ENCODE peak calls at places on chromosomes 13 and 19, in seven cellular contexts. One of them, this sample, is unnamed.

GRCh38 chr19:16002380-16002779 is 53.6 kb downstream of the OR10H4 start:
- DNase-seq in T-helper 9 cell: no peak
- DNase-seq in stimulated activated CD4-positive, alpha-beta T cell treated with anti-CD3 and anti-CD28 coated beads, Interleukin-1b, Interleukin-23, amount 100 ng/mL, for 1 hour: no peak
- DNase-seq in B cell: no peak
- DNase-seq in lung microvascular endothelial cell: no peak
- DNase-seq in activated CD4-positive, CD25-positive, alpha-beta regulatory T cell treated with anti-CD3 and anti-CD28 coated beads, Interleukin-2, amount 50 U/mL, for 16 hours: no peak
- DNase-seq in cardiac muscle cell: peak; percentile 9
- DNase-seq in this sample: no peak

GRCh38 chr19:38264486-38265212 is at the start of gene SPINT2:
- DNase-seq in lung microvascular endothelial cell: no peak
- DNase-seq in T-helper 9 cell: peak; percentile 21
- DNase-seq in activated CD4-positive, CD25-positive, alpha-beta regulatory T cell treated with anti-CD3 and anti-CD28 coated beads, Interleukin-2, amount 50 U/mL, for 16 hours: peak; percentile 2
- DNase-seq in stimulated activated CD4-positive, alpha-beta T cell treated with anti-CD3 and anti-CD28 coated beads, Interleukin-1b, Interleukin-23, amount 100 ng/mL, for 1 hour: no peak
- DNase-seq in B cell: peak; percentile 65
- DNase-seq in cardiac muscle cell: no peak
- DNase-seq in this sample: no peak

GRCh38 chr13:99960663-99961440 is 10.7 kb downstream of the ZIC5 start:
- DNase-seq in B cell: no peak
- DNase-seq in activated CD4-positive, CD25-positive, alpha-beta regulatory T cell treated with anti-CD3 and anti-CD28 coated beads, Interleukin-2, amount 50 U/mL, for 16 hours: no peak
- DNase-seq in lung microvascular endothelial cell: no peak
- DNase-seq in T-helper 9 cell: no peak
- DNase-seq in cardiac muscle cell: no peak
- DNase-seq in stimulated activated CD4-positive, alpha-beta T cell treated with anti-CD3 and anti-CD28 coated beads, Interleukin-1b, Interleukin-23, amount 100 ng/mL, for 1 hour: no peak
- DNase-seq in this sample: no peak

GRCh38 chr13:114099918-114100445 is 32.4 kb downstream of the RASA3 start:
- DNase-seq in T-helper 9 cell: no peak
- DNase-seq in activated CD4-positive, CD25-positive, alpha-beta regulatory T cell treated with anti-CD3 and anti-CD28 coated beads, Interleukin-2, amount 50 U/mL, for 16 hours: no peak
- DNase-seq in B cell: no peak
- DNase-seq in lung microvascular endothelial cell: no peak
- DNase-seq in cardiac muscle cell: peak; percentile 57
- DNase-seq in stimulated activated CD4-positive, alpha-beta T cell treated with anti-CD3 and anti-CD28 coated beads, Interleukin-1b, Interleukin-23, amount 100 ng/mL, for 1 hour: no peak
- DNase-seq in this sample: peak; percentile 81

GRCh38 chr19:4415352-4415751 is 12.9 kb downstream of the CHAF1A start:
- DNase-seq in cardiac muscle cell: peak; percentile 70
- DNase-seq in T-helper 9 cell: no peak
- DNase-seq in activated CD4-positive, CD25-positive, alpha-beta regulatory T cell treated with anti-CD3 and anti-CD28 coated beads, Interleukin-2, amount 50 U/mL, for 16 hours: no peak
- DNase-seq in stimulated activated CD4-positive, alpha-beta T cell treated with anti-CD3 and anti-CD28 coated beads, Interleukin-1b, Interleukin-23, amount 100 ng/mL, for 1 hour: no peak
- DNase-seq in lung microvascular endothelial cell: no peak
- DNase-seq in B cell: no peak
- DNase-seq in this sample: no peak

GRCh38 chr13:59750860-59751259 is 412.9 kb downstream of the DIAPH3 start:
- DNase-seq in lung microvascular endothelial cell: no peak
- DNase-seq in activated CD4-positive, CD25-positive, alpha-beta regulatory T cell treated with anti-CD3 and anti-CD28 coated beads, Interleukin-2, amount 50 U/mL, for 16 hours: no peak
- DNase-seq in stimulated activated CD4-positive, alpha-beta T cell treated with anti-CD3 and anti-CD28 coated beads, Interleukin-1b, Interleukin-23, amount 100 ng/mL, for 1 hour: no peak
- DNase-seq in B cell: no peak
- DNase-seq in cardiac muscle cell: peak; percentile 75
- DNase-seq in T-helper 9 cell: no peak
- DNase-seq in this sample: no peak

GRCh38 chr19:3524075-3524842 is 14.7 kb upstream of the TEKTIP1 start:
- DNase-seq in T-helper 9 cell: no peak
- DNase-seq in B cell: no peak
- DNase-seq in cardiac muscle cell: no peak
- DNase-seq in activated CD4-positive, CD25-positive, alpha-beta regulatory T cell treated with anti-CD3 and anti-CD28 coated beads, Interleukin-2, amount 50 U/mL, for 16 hours: no peak
- DNase-seq in lung microvascular endothelial cell: no peak
- DNase-seq in stimulated activated CD4-positive, alpha-beta T cell treated with anti-CD3 and anti-CD28 coated beads, Interleukin-1b, Interleukin-23, amount 100 ng/mL, for 1 hour: no peak
- DNase-seq in this sample: no peak

GRCh38 chr13:75978815-75979214 is 342.7 kb downstream of the LMO7 start:
- DNase-seq in B cell: no peak
- DNase-seq in activated CD4-positive, CD25-positive, alpha-beta regulatory T cell treated with anti-CD3 and anti-CD28 coated beads, Interleukin-2, amount 50 U/mL, for 16 hours: no peak
- DNase-seq in lung microvascular endothelial cell: no peak
- DNase-seq in T-helper 9 cell: no peak
- DNase-seq in cardiac muscle cell: no peak
- DNase-seq in stimulated activated CD4-positive, alpha-beta T cell treated with anti-CD3 and anti-CD28 coated beads, Interleukin-1b, Interleukin-23, amount 100 ng/mL, for 1 hour: no peak
- DNase-seq in this sample: no peak

GRCh38 chr13:24063281-24063851 is 97.2 kb upstream of the SPATA13 start:
- DNase-seq in cardiac muscle cell: peak; percentile 78
- DNase-seq in stimulated activated CD4-positive, alpha-beta T cell treated with anti-CD3 and anti-CD28 coated beads, Interleukin-1b, Interleukin-23, amount 100 ng/mL, for 1 hour: no peak
- DNase-seq in B cell: no peak
- DNase-seq in T-helper 9 cell: no peak
- DNase-seq in activated CD4-positive, CD25-positive, alpha-beta regulatory T cell treated with anti-CD3 and anti-CD28 coated beads, Interleukin-2, amount 50 U/mL, for 16 hours: no peak
- DNase-seq in lung microvascular endothelial cell: peak; percentile 44
- DNase-seq in this sample: no peak

GRCh38 chr19:53538378-53539109 is 599 bp downstream of the ZNF331 start:
- DNase-seq in B cell: no peak
- DNase-seq in cardiac muscle cell: no peak
- DNase-seq in activated CD4-positive, CD25-positive, alpha-beta regulatory T cell treated with anti-CD3 and anti-CD28 coated beads, Interleukin-2, amount 50 U/mL, for 16 hours: no peak
- DNase-seq in lung microvascular endothelial cell: no peak
- DNase-seq in T-helper 9 cell: no peak
- DNase-seq in stimulated activated CD4-positive, alpha-beta T cell treated with anti-CD3 and anti-CD28 coated beads, Interleukin-1b, Interleukin-23, amount 100 ng/mL, for 1 hour: no peak
- DNase-seq in this sample: no peak

GRCh38 chr13:97182065-97182890 is 39.9 kb upstream of the MBNL2 start:
- DNase-seq in cardiac muscle cell: no peak
- DNase-seq in stimulated activated CD4-positive, alpha-beta T cell treated with anti-CD3 and anti-CD28 coated beads, Interleukin-1b, Interleukin-23, amount 100 ng/mL, for 1 hour: no peak
- DNase-seq in B cell: no peak
- DNase-seq in activated CD4-positive, CD25-positive, alpha-beta regulatory T cell treated with anti-CD3 and anti-CD28 coated beads, Interleukin-2, amount 50 U/mL, for 16 hours: no peak
- DNase-seq in lung microvascular endothelial cell: no peak
- DNase-seq in T-helper 9 cell: no peak
- DNase-seq in this sample: no peak

GRCh38 chr13:94218537-94218936 is 260.9 kb downstream of the DCT start:
- DNase-seq in activated CD4-positive, CD25-positive, alpha-beta regulatory T cell treated with anti-CD3 and anti-CD28 coated beads, Interleukin-2, amount 50 U/mL, for 16 hours: no peak
- DNase-seq in stimulated activated CD4-positive, alpha-beta T cell treated with anti-CD3 and anti-CD28 coated beads, Interleukin-1b, Interleukin-23, amount 100 ng/mL, for 1 hour: no peak
- DNase-seq in cardiac muscle cell: no peak
- DNase-seq in lung microvascular endothelial cell: no peak
- DNase-seq in T-helper 9 cell: no peak
- DNase-seq in B cell: no peak
- DNase-seq in this sample: no peak

GRCh38 chr19:35689836-35690235 is 14.5 kb upstream of the ZBTB32 start:
- DNase-seq in B cell: no peak
- DNase-seq in stimulated activated CD4-positive, alpha-beta T cell treated with anti-CD3 and anti-CD28 coated beads, Interleukin-1b, Interleukin-23, amount 100 ng/mL, for 1 hour: no peak
- DNase-seq in cardiac muscle cell: no peak
- DNase-seq in T-helper 9 cell: no peak
- DNase-seq in lung microvascular endothelial cell: no peak
- DNase-seq in activated CD4-positive, CD25-positive, alpha-beta regulatory T cell treated with anti-CD3 and anti-CD28 coated beads, Interleukin-2, amount 50 U/mL, for 16 hours: no peak
- DNase-seq in this sample: no peak

GRCh38 chr19:24101459-24102122 is 14.6 kb downstream of the ZNF254 start:
- DNase-seq in stimulated activated CD4-positive, alpha-beta T cell treated with anti-CD3 and anti-CD28 coated beads, Interleukin-1b, Interleukin-23, amount 100 ng/mL, for 1 hour: no peak
- DNase-seq in cardiac muscle cell: peak; percentile 12
- DNase-seq in activated CD4-positive, CD25-positive, alpha-beta regulatory T cell treated with anti-CD3 and anti-CD28 coated beads, Interleukin-2, amount 50 U/mL, for 16 hours: no peak
- DNase-seq in T-helper 9 cell: no peak
- DNase-seq in B cell: no peak
- DNase-seq in lung microvascular endothelial cell: no peak
- DNase-seq in this sample: no peak

GRCh38 chr13:48976677-48977625 is 1.2 kb downstream of the FNDC3A start:
- DNase-seq in lung microvascular endothelial cell: peak; percentile 13
- DNase-seq in cardiac muscle cell: no peak
- DNase-seq in stimulated activated CD4-positive, alpha-beta T cell treated with anti-CD3 and anti-CD28 coated beads, Interleukin-1b, Interleukin-23, amount 100 ng/mL, for 1 hour: peak; percentile 29
- DNase-seq in T-helper 9 cell: no peak
- DNase-seq in activated CD4-positive, CD25-positive, alpha-beta regulatory T cell treated with anti-CD3 and anti-CD28 coated beads, Interleukin-2, amount 50 U/mL, for 16 hours: no peak
- DNase-seq in B cell: no peak
- DNase-seq in this sample: no peak

GRCh38 chr13:28564030-28564429 is 69.1 kb upstream of the FLT1 start:
- DNase-seq in stimulated activated CD4-positive, alpha-beta T cell treated with anti-CD3 and anti-CD28 coated beads, Interleukin-1b, Interleukin-23, amount 100 ng/mL, for 1 hour: no peak
- DNase-seq in cardiac muscle cell: no peak
- DNase-seq in activated CD4-positive, CD25-positive, alpha-beta regulatory T cell treated with anti-CD3 and anti-CD28 coated beads, Interleukin-2, amount 50 U/mL, for 16 hours: no peak
- DNase-seq in T-helper 9 cell: no peak
- DNase-seq in lung microvascular endothelial cell: no peak
- DNase-seq in B cell: no peak
- DNase-seq in this sample: no peak

GRCh38 chr13:64817721-64818120 is 2412.4 kb downstream of the PCDH9 start:
- DNase-seq in cardiac muscle cell: peak; percentile 3
- DNase-seq in B cell: no peak
- DNase-seq in stimulated activated CD4-positive, alpha-beta T cell treated with anti-CD3 and anti-CD28 coated beads, Interleukin-1b, Interleukin-23, amount 100 ng/mL, for 1 hour: no peak
- DNase-seq in T-helper 9 cell: no peak
- DNase-seq in activated CD4-positive, CD25-positive, alpha-beta regulatory T cell treated with anti-CD3 and anti-CD28 coated beads, Interleukin-2, amount 50 U/mL, for 16 hours: no peak
- DNase-seq in lung microvascular endothelial cell: no peak
- DNase-seq in this sample: no peak

GRCh38 chr19:1132625-1133383 is 29.0 kb downstream of the GPX4 start:
- DNase-seq in T-helper 9 cell: peak; percentile 28
- DNase-seq in cardiac muscle cell: peak; percentile 54
- DNase-seq in stimulated activated CD4-positive, alpha-beta T cell treated with anti-CD3 and anti-CD28 coated beads, Interleukin-1b, Interleukin-23, amount 100 ng/mL, for 1 hour: no peak
- DNase-seq in B cell: no peak
- DNase-seq in activated CD4-positive, CD25-positive, alpha-beta regulatory T cell treated with anti-CD3 and anti-CD28 coated beads, Interleukin-2, amount 50 U/mL, for 16 hours: no peak
- DNase-seq in lung microvascular endothelial cell: no peak
- DNase-seq in this sample: no peak

GRCh38 chr13:105783261-105783660 is 752.2 kb downstream of the EFNB2 start:
- DNase-seq in activated CD4-positive, CD25-positive, alpha-beta regulatory T cell treated with anti-CD3 and anti-CD28 coated beads, Interleukin-2, amount 50 U/mL, for 16 hours: no peak
- DNase-seq in T-helper 9 cell: no peak
- DNase-seq in cardiac muscle cell: no peak
- DNase-seq in lung microvascular endothelial cell: no peak
- DNase-seq in stimulated activated CD4-positive, alpha-beta T cell treated with anti-CD3 and anti-CD28 coated beads, Interleukin-1b, Interleukin-23, amount 100 ng/mL, for 1 hour: no peak
- DNase-seq in B cell: no peak
- DNase-seq in this sample: no peak

GRCh38 chr19:36245210-36246005 is 30.5 kb downstream of the ZNF146 start:
- DNase-seq in T-helper 9 cell: no peak
- DNase-seq in lung microvascular endothelial cell: no peak
- DNase-seq in stimulated activated CD4-positive, alpha-beta T cell treated with anti-CD3 and anti-CD28 coated beads, Interleukin-1b, Interleukin-23, amount 100 ng/mL, for 1 hour: no peak
- DNase-seq in cardiac muscle cell: peak; percentile 26
- DNase-seq in B cell: no peak
- DNase-seq in activated CD4-positive, CD25-positive, alpha-beta regulatory T cell treated with anti-CD3 and anti-CD28 coated beads, Interleukin-2, amount 50 U/mL, for 16 hours: no peak
- DNase-seq in this sample: no peak

GRCh38 chr13:95136638-95137037 is 164.6 kb downstream of the ABCC4 start:
- DNase-seq in activated CD4-positive, CD25-positive, alpha-beta regulatory T cell treated with anti-CD3 and anti-CD28 coated beads, Interleukin-2, amount 50 U/mL, for 16 hours: no peak
- DNase-seq in stimulated activated CD4-positive, alpha-beta T cell treated with anti-CD3 and anti-CD28 coated beads, Interleukin-1b, Interleukin-23, amount 100 ng/mL, for 1 hour: no peak
- DNase-seq in lung microvascular endothelial cell: no peak
- DNase-seq in cardiac muscle cell: no peak
- DNase-seq in B cell: no peak
- DNase-seq in T-helper 9 cell: no peak
- DNase-seq in this sample: no peak

GRCh38 chr13:22076658-22077057 is 405.8 kb downstream of the FGF9 start:
- DNase-seq in activated CD4-positive, CD25-positive, alpha-beta regulatory T cell treated with anti-CD3 and anti-CD28 coated beads, Interleukin-2, amount 50 U/mL, for 16 hours: no peak
- DNase-seq in stimulated activated CD4-positive, alpha-beta T cell treated with anti-CD3 and anti-CD28 coated beads, Interleukin-1b, Interleukin-23, amount 100 ng/mL, for 1 hour: no peak
- DNase-seq in B cell: no peak
- DNase-seq in lung microvascular endothelial cell: no peak
- DNase-seq in T-helper 9 cell: no peak
- DNase-seq in cardiac muscle cell: no peak
- DNase-seq in this sample: no peak

GRCh38 chr13:40379186-40379585 is 287.3 kb downstream of the FOXO1 start:
- DNase-seq in B cell: no peak
- DNase-seq in cardiac muscle cell: no peak
- DNase-seq in activated CD4-positive, CD25-positive, alpha-beta regulatory T cell treated with anti-CD3 and anti-CD28 coated beads, Interleukin-2, amount 50 U/mL, for 16 hours: no peak
- DNase-seq in lung microvascular endothelial cell: no peak
- DNase-seq in T-helper 9 cell: no peak
- DNase-seq in stimulated activated CD4-positive, alpha-beta T cell treated with anti-CD3 and anti-CD28 coated beads, Interleukin-1b, Interleukin-23, amount 100 ng/mL, for 1 hour: no peak
- DNase-seq in this sample: peak; percentile 80

GRCh38 chr13:30464496-30465351 is 1.0 kb downstream of the HMGB1 start:
- DNase-seq in cardiac muscle cell: peak; percentile 92
- DNase-seq in activated CD4-positive, CD25-positive, alpha-beta regulatory T cell treated with anti-CD3 and anti-CD28 coated beads, Interleukin-2, amount 50 U/mL, for 16 hours: peak; percentile 58
- DNase-seq in lung microvascular endothelial cell: peak; percentile 80
- DNase-seq in B cell: peak; percentile 77
- DNase-seq in stimulated activated CD4-positive, alpha-beta T cell treated with anti-CD3 and anti-CD28 coated beads, Interleukin-1b, Interleukin-23, amount 100 ng/mL, for 1 hour: peak; percentile 69
- DNase-seq in T-helper 9 cell: peak; percentile 70
- DNase-seq in this sample: peak; percentile 85

GRCh38 chr13:59877933-59878332 is 285.8 kb downstream of the DIAPH3 start:
- DNase-seq in T-helper 9 cell: no peak
- DNase-seq in stimulated activated CD4-positive, alpha-beta T cell treated with anti-CD3 and anti-CD28 coated beads, Interleukin-1b, Interleukin-23, amount 100 ng/mL, for 1 hour: no peak
- DNase-seq in activated CD4-positive, CD25-positive, alpha-beta regulatory T cell treated with anti-CD3 and anti-CD28 coated beads, Interleukin-2, amount 50 U/mL, for 16 hours: no peak
- DNase-seq in lung microvascular endothelial cell: no peak
- DNase-seq in B cell: no peak
- DNase-seq in cardiac muscle cell: peak; percentile 22
- DNase-seq in this sample: no peak

GRCh38 chr13:87999141-87999765 is 328.1 kb downstream of the SLITRK5 start:
- DNase-seq in stimulated activated CD4-positive, alpha-beta T cell treated with anti-CD3 and anti-CD28 coated beads, Interleukin-1b, Interleukin-23, amount 100 ng/mL, for 1 hour: no peak
- DNase-seq in T-helper 9 cell: no peak
- DNase-seq in B cell: no peak
- DNase-seq in activated CD4-positive, CD25-positive, alpha-beta regulatory T cell treated with anti-CD3 and anti-CD28 coated beads, Interleukin-2, amount 50 U/mL, for 16 hours: no peak
- DNase-seq in cardiac muscle cell: peak; percentile 36
- DNase-seq in lung microvascular endothelial cell: no peak
- DNase-seq in this sample: no peak

GRCh38 chr19:51570962-51571575 is at the start of gene ZNF175:
- DNase-seq in cardiac muscle cell: peak; percentile 98
- DNase-seq in B cell: peak; percentile 90
- DNase-seq in T-helper 9 cell: peak; percentile 65
- DNase-seq in activated CD4-positive, CD25-positive, alpha-beta regulatory T cell treated with anti-CD3 and anti-CD28 coated beads, Interleukin-2, amount 50 U/mL, for 16 hours: peak; percentile 69
- DNase-seq in lung microvascular endothelial cell: peak; percentile 97
- DNase-seq in stimulated activated CD4-positive, alpha-beta T cell treated with anti-CD3 and anti-CD28 coated beads, Interleukin-1b, Interleukin-23, amount 100 ng/mL, for 1 hour: peak; percentile 74
- DNase-seq in this sample: peak; percentile 96

GRCh38 chr19:47429140-47429793 is 9.9 kb upstream of the MEIS3 start:
- DNase-seq in stimulated activated CD4-positive, alpha-beta T cell treated with anti-CD3 and anti-CD28 coated beads, Interleukin-1b, Interleukin-23, amount 100 ng/mL, for 1 hour: no peak
- DNase-seq in B cell: no peak
- DNase-seq in T-helper 9 cell: no peak
- DNase-seq in cardiac muscle cell: no peak
- DNase-seq in lung microvascular endothelial cell: no peak
- DNase-seq in activated CD4-positive, CD25-positive, alpha-beta regulatory T cell treated with anti-CD3 and anti-CD28 coated beads, Interleukin-2, amount 50 U/mL, for 16 hours: no peak
- DNase-seq in this sample: no peak

This sample was measured in SK-MEL-5.